ENCODE peak calls at places on chromosome 15, in seven cellular contexts. One of them, this sample, is unnamed.

GRCh38 chr15:56804908-56805307 is 71.6 kb upstream of the ZNF280D start:
- DNase-seq in heart right ventricle: no peak
- DNase-seq in thoracic aorta: no peak
- DNase-seq in SK-N-SH: no peak
- DNase-seq in tibial artery: no peak
- DNase-seq in spleen: no peak
- DNase-seq in lower leg skin: no peak
- DNase-seq in this sample: no peak

GRCh38 chr15:36863551-36863950 is 236.8 kb downstream of the MEIS2 start:
- DNase-seq in heart right ventricle: no peak
- DNase-seq in thoracic aorta: no peak
- DNase-seq in SK-N-SH: no peak
- DNase-seq in tibial artery: no peak
- DNase-seq in spleen: no peak
- DNase-seq in lower leg skin: no peak
- DNase-seq in this sample: no peak

GRCh38 chr15:100616700-100617099 is 14.3 kb downstream of the ASB7 start:
- DNase-seq in heart right ventricle: no peak
- DNase-seq in thoracic aorta: no peak
- DNase-seq in SK-N-SH: no peak
- DNase-seq in tibial artery: no peak
- DNase-seq in spleen: no peak
- DNase-seq in lower leg skin: no peak
- DNase-seq in this sample: no peak

GRCh38 chr15:67080900-67081431 is 15.6 kb downstream of the SMAD3 start:
- DNase-seq in heart right ventricle: no peak
- DNase-seq in thoracic aorta: peak
- DNase-seq in SK-N-SH: no peak
- DNase-seq in tibial artery: no peak
- DNase-seq in spleen: peak
- DNase-seq in lower leg skin: peak
- DNase-seq in this sample: peak

GRCh38 chr15:51401872-51402517 is 60.5 kb downstream of the GLDN start:
- DNase-seq in heart right ventricle: peak
- DNase-seq in thoracic aorta: no peak
- DNase-seq in SK-N-SH: peak
- DNase-seq in tibial artery: no peak
- DNase-seq in spleen: peak
- DNase-seq in lower leg skin: peak
- DNase-seq in this sample: no peak

GRCh38 chr15:66105286-66105984 is 148.1 kb downstream of the MEGF11 start:
- DNase-seq in heart right ventricle: no peak
- DNase-seq in thoracic aorta: no peak
- DNase-seq in SK-N-SH: no peak
- DNase-seq in tibial artery: no peak
- DNase-seq in spleen: no peak
- DNase-seq in lower leg skin: no peak
- DNase-seq in this sample: no peak

GRCh38 chr15:91017716-91018115 is 4.7 kb downstream of the VPS33B start:
- DNase-seq in heart right ventricle: no peak
- DNase-seq in thoracic aorta: no peak
- DNase-seq in SK-N-SH: no peak
- DNase-seq in tibial artery: no peak
- DNase-seq in spleen: no peak
- DNase-seq in lower leg skin: no peak
- DNase-seq in this sample: no peak

GRCh38 chr15:76986743-76987142 is 8.2 kb upstream of the PSTPIP1 start:
- DNase-seq in heart right ventricle: no peak
- DNase-seq in thoracic aorta: no peak
- DNase-seq in SK-N-SH: no peak
- DNase-seq in tibial artery: no peak
- DNase-seq in spleen: no peak
- DNase-seq in lower leg skin: no peak
- DNase-seq in this sample: peak

GRCh38 chr15:72406936-72407335 is 8.8 kb downstream of the TMEM202 start:
- DNase-seq in heart right ventricle: no peak
- DNase-seq in thoracic aorta: no peak
- DNase-seq in SK-N-SH: no peak
- DNase-seq in tibial artery: no peak
- DNase-seq in spleen: no peak
- DNase-seq in lower leg skin: no peak
- DNase-seq in this sample: no peak

GRCh38 chr15:97177135-97177704 is 783.3 kb upstream of the ARRDC4 start:
- DNase-seq in heart right ventricle: no peak
- DNase-seq in thoracic aorta: no peak
- DNase-seq in SK-N-SH: no peak
- DNase-seq in tibial artery: no peak
- DNase-seq in spleen: no peak
- DNase-seq in lower leg skin: no peak
- DNase-seq in this sample: no peak

GRCh38 chr15:87038404-87038803 is 958.7 kb downstream of the AGBL1 start:
- DNase-seq in heart right ventricle: no peak
- DNase-seq in thoracic aorta: no peak
- DNase-seq in SK-N-SH: no peak
- DNase-seq in tibial artery: no peak
- DNase-seq in spleen: no peak
- DNase-seq in lower leg skin: no peak
- DNase-seq in this sample: no peak

GRCh38 chr15:72604794-72605193 is 49.7 kb upstream of the GOLGA6B start:
- DNase-seq in heart right ventricle: no peak
- DNase-seq in thoracic aorta: no peak
- DNase-seq in SK-N-SH: peak
- DNase-seq in tibial artery: no peak
- DNase-seq in spleen: no peak
- DNase-seq in lower leg skin: no peak
- DNase-seq in this sample: no peak

GRCh38 chr15:25611603-25612002 is 172.8 kb upstream of the UBE3A start:
- DNase-seq in heart right ventricle: no peak
- DNase-seq in thoracic aorta: no peak
- DNase-seq in SK-N-SH: no peak
- DNase-seq in tibial artery: no peak
- DNase-seq in spleen: no peak
- DNase-seq in lower leg skin: peak
- DNase-seq in this sample: peak

GRCh38 chr15:49718234-49718633 is 97.4 kb downstream of the DTWD1 start:
- DNase-seq in heart right ventricle: no peak
- DNase-seq in thoracic aorta: no peak
- DNase-seq in SK-N-SH: no peak
- DNase-seq in tibial artery: no peak
- DNase-seq in spleen: no peak
- DNase-seq in lower leg skin: no peak
- DNase-seq in this sample: no peak

GRCh38 chr15:101612676-101613075 is 39.5 kb downstream of the TM2D3 start:
- DNase-seq in heart right ventricle: no peak
- DNase-seq in thoracic aorta: no peak
- DNase-seq in SK-N-SH: no peak
- DNase-seq in tibial artery: no peak
- DNase-seq in spleen: no peak
- DNase-seq in lower leg skin: no peak
- DNase-seq in this sample: no peak

GRCh38 chr15:76991741-76992645 is 2.9 kb upstream of the PSTPIP1 start:
- DNase-seq in heart right ventricle: no peak
- DNase-seq in thoracic aorta: no peak
- DNase-seq in SK-N-SH: peak
- DNase-seq in tibial artery: peak
- DNase-seq in spleen: peak
- DNase-seq in lower leg skin: no peak
- DNase-seq in this sample: no peak

GRCh38 chr15:56794150-56794922 is 61.0 kb upstream of the ZNF280D start:
- DNase-seq in heart right ventricle: no peak
- DNase-seq in thoracic aorta: no peak
- DNase-seq in SK-N-SH: no peak
- DNase-seq in tibial artery: no peak
- DNase-seq in spleen: no peak
- DNase-seq in lower leg skin: no peak
- DNase-seq in this sample: no peak

GRCh38 chr15:47685141-47685870 is 32.0 kb upstream of the SEMA6D start:
- DNase-seq in heart right ventricle: no peak
- DNase-seq in thoracic aorta: no peak
- DNase-seq in SK-N-SH: no peak
- DNase-seq in tibial artery: no peak
- DNase-seq in spleen: no peak
- DNase-seq in lower leg skin: no peak
- DNase-seq in this sample: no peak

GRCh38 chr15:79193157-79193948 is 89.2 kb upstream of the ANKRD34C start:
- DNase-seq in heart right ventricle: no peak
- DNase-seq in thoracic aorta: no peak
- DNase-seq in SK-N-SH: no peak
- DNase-seq in tibial artery: no peak
- DNase-seq in spleen: no peak
- DNase-seq in lower leg skin: no peak
- DNase-seq in this sample: no peak

GRCh38 chr15:34791701-34792100 is 3.6 kb downstream of the ACTC1 start:
- DNase-seq in heart right ventricle: no peak
- DNase-seq in thoracic aorta: no peak
- DNase-seq in SK-N-SH: no peak
- DNase-seq in tibial artery: no peak
- DNase-seq in spleen: no peak
- DNase-seq in lower leg skin: no peak
- DNase-seq in this sample: no peak

GRCh38 chr15:66774001-66774814 is 72.2 kb downstream of the SMAD6 start:
- DNase-seq in heart right ventricle: peak
- DNase-seq in thoracic aorta: peak
- DNase-seq in SK-N-SH: peak
- DNase-seq in tibial artery: peak
- DNase-seq in spleen: peak
- DNase-seq in lower leg skin: peak
- DNase-seq in this sample: peak

GRCh38 chr15:56524915-56525314 is 60.0 kb upstream of the MNS1 start:
- DNase-seq in heart right ventricle: no peak
- DNase-seq in thoracic aorta: no peak
- DNase-seq in SK-N-SH: no peak
- DNase-seq in tibial artery: no peak
- DNase-seq in spleen: no peak
- DNase-seq in lower leg skin: no peak
- DNase-seq in this sample: no peak

GRCh38 chr15:81133782-81134461 is at the start of gene CFAP161:
- DNase-seq in heart right ventricle: peak
- DNase-seq in thoracic aorta: peak
- DNase-seq in SK-N-SH: peak
- DNase-seq in tibial artery: no peak
- DNase-seq in spleen: no peak
- DNase-seq in lower leg skin: peak
- DNase-seq in this sample: peak
- TF ChIP-seq CTCF in heart right ventricle: no peak
- TF ChIP-seq CTCF in thoracic aorta: no peak
- TF ChIP-seq CTCF in SK-N-SH: no peak
- TF ChIP-seq CTCF in tibial artery: no peak
- TF ChIP-seq CTCF in spleen: no peak
- TF ChIP-seq CTCF in lower leg skin: no peak
- TF ChIP-seq CTCF in this sample: no peak

DNA sequence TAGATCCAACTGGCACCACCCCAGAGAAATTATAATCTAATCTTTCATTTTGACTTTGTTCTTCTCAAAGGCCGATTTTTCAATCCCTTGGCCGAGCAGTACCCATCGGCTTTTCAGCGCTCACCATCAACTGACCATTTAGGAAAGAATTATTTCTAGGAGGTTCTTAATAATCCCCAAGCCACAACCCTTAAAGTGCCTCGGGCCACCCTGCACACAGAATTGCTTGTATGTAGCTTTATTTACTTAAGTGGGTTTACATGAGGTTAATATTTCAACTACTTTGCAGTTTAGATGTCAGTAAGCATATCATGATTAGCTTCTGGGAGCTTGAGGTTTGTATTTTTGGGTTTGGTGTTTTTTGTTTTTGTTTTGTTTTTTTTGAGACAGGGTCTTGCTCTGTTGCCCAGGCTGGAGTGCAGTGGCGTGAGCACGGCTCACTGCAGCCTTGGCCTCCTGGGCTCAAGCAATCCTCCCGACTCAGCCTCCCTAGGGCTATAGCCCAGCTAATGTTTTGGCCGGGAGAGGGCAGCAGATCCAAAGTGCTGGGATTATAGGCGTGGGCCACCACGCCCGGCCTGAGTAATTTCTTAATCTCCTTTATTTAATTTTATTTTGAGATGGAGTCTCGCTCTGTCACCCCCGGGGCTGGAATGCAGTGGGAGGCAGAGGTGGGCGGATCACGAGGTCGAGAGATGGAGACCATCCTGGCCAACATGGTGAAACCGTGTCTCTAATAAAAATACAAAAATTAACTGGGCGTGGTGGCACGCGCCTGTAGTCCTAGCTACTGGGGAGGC is 801 bp upstream of the CDAN1 start:
- DNase-seq in heart right ventricle: no peak
- DNase-seq in thoracic aorta: no peak
- DNase-seq in SK-N-SH: no peak
- DNase-seq in tibial artery: peak
- DNase-seq in spleen: no peak
- DNase-seq in lower leg skin: no peak
- DNase-seq in this sample: no peak
- TF ChIP-seq CTCF in heart right ventricle: no peak
- TF ChIP-seq CTCF in thoracic aorta: no peak
- TF ChIP-seq CTCF in SK-N-SH: peak
- TF ChIP-seq CTCF in tibial artery: no peak
- TF ChIP-seq CTCF in spleen: no peak
- TF ChIP-seq CTCF in lower leg skin: no peak
- TF ChIP-seq CTCF in this sample: no peak

GRCh38 chr15:74062236-74062635 is 20.1 kb downstream of the GOLGA6A start:
- DNase-seq in heart right ventricle: no peak
- DNase-seq in thoracic aorta: no peak
- DNase-seq in SK-N-SH: no peak
- DNase-seq in tibial artery: no peak
- DNase-seq in spleen: peak
- DNase-seq in lower leg skin: no peak
- DNase-seq in this sample: no peak

GRCh38 chr15:74055804-74056203 is 26.5 kb downstream of the GOLGA6A start:
- DNase-seq in heart right ventricle: no peak
- DNase-seq in thoracic aorta: no peak
- DNase-seq in SK-N-SH: no peak
- DNase-seq in tibial artery: no peak
- DNase-seq in spleen: no peak
- DNase-seq in lower leg skin: no peak
- DNase-seq in this sample: peak

GRCh38 chr15:74062671-74063070 is 19.7 kb downstream of the GOLGA6A start:
- DNase-seq in heart right ventricle: no peak
- DNase-seq in thoracic aorta: no peak
- DNase-seq in SK-N-SH: no peak
- DNase-seq in tibial artery: no peak
- DNase-seq in spleen: peak
- DNase-seq in lower leg skin: no peak
- DNase-seq in this sample: peak

DNA sequence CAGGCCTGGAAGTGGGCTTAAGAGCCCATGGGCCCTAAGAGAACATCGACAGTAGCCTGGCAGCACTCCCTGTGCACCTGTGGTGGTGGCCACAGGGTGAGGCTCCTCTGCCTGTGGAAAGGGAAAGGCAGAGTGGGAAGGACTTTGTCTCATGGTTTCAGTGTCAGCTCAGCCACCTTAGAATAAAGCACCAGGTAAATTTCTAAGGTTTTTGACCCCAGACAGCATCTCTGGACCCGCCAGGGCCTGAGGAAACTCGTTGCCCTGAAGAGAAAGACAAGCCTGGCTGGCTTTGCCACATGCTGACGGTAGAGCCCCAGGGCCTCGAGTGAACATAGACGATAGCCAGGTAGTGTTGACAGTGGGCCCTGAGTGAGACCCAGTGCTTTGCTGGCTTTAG is 22.1 kb downstream of the GOLGA6A start:
- DNase-seq in heart right ventricle: no peak
- DNase-seq in thoracic aorta: no peak
- DNase-seq in SK-N-SH: no peak
- DNase-seq in tibial artery: no peak
- DNase-seq in spleen: peak
- DNase-seq in lower leg skin: no peak
- DNase-seq in this sample: no peak
- TF ChIP-seq CTCF in heart right ventricle: no peak
- TF ChIP-seq CTCF in thoracic aorta: no peak
- TF ChIP-seq CTCF in SK-N-SH: no peak
- TF ChIP-seq CTCF in tibial artery: no peak
- TF ChIP-seq CTCF in spleen: no peak
- TF ChIP-seq CTCF in lower leg skin: no peak
- TF ChIP-seq CTCF in this sample: no peak

GRCh38 chr15:89184367-89184766 is 37.0 kb downstream of the RLBP1 start:
- DNase-seq in heart right ventricle: no peak
- DNase-seq in thoracic aorta: no peak
- DNase-seq in SK-N-SH: no peak
- DNase-seq in tibial artery: no peak
- DNase-seq in spleen: no peak
- DNase-seq in lower leg skin: no peak
- DNase-seq in this sample: no peak
- TF ChIP-seq CTCF in heart right ventricle: no peak
- TF ChIP-seq CTCF in thoracic aorta: no peak
- TF ChIP-seq CTCF in SK-N-SH: no peak
- TF ChIP-seq CTCF in tibial artery: no peak
- TF ChIP-seq CTCF in spleen: no peak
- TF ChIP-seq CTCF in lower leg skin: no peak
- TF ChIP-seq CTCF in this sample: no peak

This sample was measured in ascending aorta.